ENCODE peak calls at places on chromosomes 2 and 18, in seven cellular contexts. Q is IMR-90, Y is neural progenitor cell, E is Karpas-422, T is hepatocyte, R is mesenchymal stem cell, U is A549. W is an unnamed sample.

GRCh38 chr2:179694963-179695362 is 166.4 kb downstream of the ZNF385B start:
- DNase-seq in Q (no peak), Y (no peak), E (no peak), T (no peak), R (no peak), U (no peak), W (no peak)

GRCh38 chr2:118848381-118849225 is 1.2 kb upstream of the EN1 start:
- DNase-seq in Q (no peak), Y (peak), E (no peak), T (no peak), R (no peak), U (no peak), W (peak)

GRCh38 chr2:64595397-64596160 is 58.1 kb downstream of the SERTAD2 start:
- DNase-seq in Q (peak), Y (peak), E (no peak), T (peak), R (peak), U (no peak), W (peak)

GRCh38 chr18:76566987-76567386 is 71.9 kb upstream of the ZNF516 start:
- DNase-seq in Q (no peak), Y (no peak), E (no peak), T (no peak), R (no peak), U (no peak), W (no peak)

GRCh38 chr18:3511980-3512379 is 62.0 kb downstream of the TGIF1 start:
- DNase-seq in Q (peak), Y (no peak), E (peak), T (peak), R (peak), U (no peak), W (no peak)

GRCh38 chr2:191848771-191849726 is 2.2 kb upstream of the CAVIN2 start:
- DNase-seq in Q (no peak), Y (no peak), E (no peak), T (no peak), R (no peak), U (no peak), W (no peak)

GRCh38 chr2:85577386-85578242 is at the start of gene VAMP8:
- DNase-seq in Q (no peak), Y (peak), E (peak), T (peak), R (peak), U (no peak), W (peak)

GRCh38 chr18:10194592-10194991 is 259.8 kb upstream of the APCDD1 start:
- DNase-seq in Q (no peak), Y (no peak), E (peak), T (no peak), R (no peak), U (no peak), W (no peak)

GRCh38 chr2:112958428-112959108 is 19.2 kb upstream of the IL36G start:
- DNase-seq in Q (peak), Y (peak), E (peak), T (peak), R (peak), U (peak), W (peak)

GRCh38 chr2:205465791-205466190 is 216.5 kb upstream of the NRP2 start:
- DNase-seq in Q (no peak), Y (no peak), E (no peak), T (no peak), R (no peak), U (no peak), W (peak)

GRCh38 chr18:58202406-58202730 is 158.3 kb downstream of the NEDD4L start:
- DNase-seq in Q (peak), Y (no peak), E (no peak), T (peak), R (no peak), U (no peak), W (no peak)

GRCh38 chr18:36095936-36096519 is 28.7 kb upstream of the RPRD1A start:
- DNase-seq in Q (peak), Y (peak), E (peak), T (peak), R (peak), U (peak), W (peak)

GRCh38 chr2:126914811-126915500 is 16.3 kb downstream of the TEX51 start:
- DNase-seq in Q (no peak), Y (no peak), E (peak), T (no peak), R (no peak), U (no peak), W (no peak)

GRCh38 chr2:120934891-120935338 is 199.2 kb downstream of the GLI2 start:
- DNase-seq in Q (peak), Y (no peak), E (no peak), T (peak), R (peak), U (peak), W (no peak)

GRCh38 chr2:200274116-200275075 is 32.1 kb upstream of the SPATS2L start:
- DNase-seq in Q (peak), Y (peak), E (no peak), T (no peak), R (peak), U (no peak), W (peak)

GRCh38 chr2:58720770-58721697 is 479.9 kb upstream of the FANCL start:
- DNase-seq in Q (no peak), Y (no peak), E (no peak), T (no peak), R (no peak), U (no peak), W (peak)

GRCh38 chr2:69767034-69767433 is 25.1 kb downstream of the ANXA4 start:
- DNase-seq in Q (peak), Y (no peak), E (no peak), T (no peak), R (peak), U (no peak), W (no peak)

GRCh38 chr2:182530636-182531035 is 103.8 kb upstream of the PDE1A start:
- DNase-seq in Q (no peak), Y (no peak), E (no peak), T (no peak), R (no peak), U (no peak), W (no peak)

DNA sequence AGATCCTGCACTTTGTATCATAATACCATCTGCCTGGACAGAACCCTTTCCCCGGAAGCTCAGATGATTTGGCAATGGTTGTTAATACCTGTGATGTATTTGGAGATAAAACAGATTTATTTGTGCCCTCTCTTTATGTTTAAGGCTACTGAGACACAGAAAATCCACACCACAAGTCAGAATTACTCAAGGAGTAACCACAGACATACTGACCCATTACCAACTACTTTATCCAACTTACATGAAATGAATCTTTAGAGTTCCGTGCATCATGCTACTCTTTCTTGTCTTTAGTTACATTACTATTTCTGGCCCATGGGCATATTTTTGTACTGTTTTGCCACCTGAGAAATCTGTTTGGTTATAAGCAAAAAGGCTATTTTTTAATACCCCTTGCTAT is 384.0 kb downstream of the STK39 start:
- DNase-seq in Q (no peak), Y (no peak), E (no peak), T (no peak), R (no peak), U (no peak), W (no peak)
- H3K4me2 ChIP-seq in Q (no peak), Y (no peak), E (no peak), T (no peak), R (no peak), U (no peak), W (no peak)

GRCh38 chr2:221096651-221097567 is 475.2 kb downstream of the EPHA4 start:
- DNase-seq in Q (no peak), Y (no peak), E (no peak), T (no peak), R (peak), U (no peak), W (no peak)
- H3K4me2 ChIP-seq in Q (peak), Y (no peak), E (no peak), T (no peak), R (no peak), U (no peak), W (no peak)

GRCh38 chr2:171146633-171147032 is 14.1 kb downstream of the TLK1 start:
- DNase-seq in Q (no peak), Y (no peak), E (no peak), T (no peak), R (no peak), U (no peak), W (no peak)

GRCh38 chr2:171149539-171149938 is 11.2 kb downstream of the TLK1 start:
- DNase-seq in Q (no peak), Y (no peak), E (no peak), T (no peak), R (no peak), U (no peak), W (no peak)

GRCh38 chr2:171147081-171147480 is 13.6 kb downstream of the TLK1 start:
- DNase-seq in Q (no peak), Y (no peak), E (no peak), T (no peak), R (no peak), U (no peak), W (no peak)

GRCh38 chr2:171143670-171144062 is 17.0 kb downstream of the TLK1 start:
- DNase-seq in Q (no peak), Y (no peak), E (no peak), T (no peak), R (no peak), U (no peak), W (no peak)

DNA sequence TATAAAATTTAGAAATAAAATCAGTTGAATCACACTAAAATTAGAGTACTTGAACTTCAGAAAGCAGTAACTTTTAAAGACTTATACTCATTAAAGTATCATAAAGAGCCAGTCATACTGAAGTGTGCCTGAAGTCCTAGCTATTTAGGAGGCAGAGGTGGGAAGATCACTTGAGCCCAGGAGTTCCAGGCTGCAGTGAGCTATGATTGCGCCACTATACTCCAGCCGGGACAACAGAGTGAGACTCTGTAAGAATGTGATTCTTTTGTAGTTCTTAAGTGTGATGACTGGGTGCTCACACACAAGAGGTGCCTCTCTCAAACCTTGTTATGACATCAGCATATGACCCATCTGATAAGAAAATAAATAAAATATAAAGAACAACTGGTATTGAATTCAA is 14.6 kb downstream of the TLK1 start:
- DNase-seq in Q (no peak), Y (no peak), E (no peak), T (no peak), R (no peak), U (no peak), W (no peak)
- H3K4me2 ChIP-seq in Q (no peak), Y (no peak), E (no peak), T (no peak), R (no peak), U (no peak), W (no peak)

GRCh38 chr18:6409933-6410332 is 4.8 kb downstream of the L3MBTL4 start:
- DNase-seq in Q (no peak), Y (no peak), E (no peak), T (no peak), R (no peak), U (no peak), W (no peak)
- H3K4me2 ChIP-seq in Q (no peak), Y (no peak), E (no peak), T (no peak), R (no peak), U (no peak), W (no peak)

GRCh38 chr2:235263205-235264120 is 230.4 kb upstream of the AGAP1 start:
- DNase-seq in Q (peak), Y (peak), E (no peak), T (peak), R (peak), U (peak), W (peak)
- H3K4me2 ChIP-seq in Q (peak), Y (no peak), E (no peak), T (peak), R (peak), U (peak), W (no peak)

DNA sequence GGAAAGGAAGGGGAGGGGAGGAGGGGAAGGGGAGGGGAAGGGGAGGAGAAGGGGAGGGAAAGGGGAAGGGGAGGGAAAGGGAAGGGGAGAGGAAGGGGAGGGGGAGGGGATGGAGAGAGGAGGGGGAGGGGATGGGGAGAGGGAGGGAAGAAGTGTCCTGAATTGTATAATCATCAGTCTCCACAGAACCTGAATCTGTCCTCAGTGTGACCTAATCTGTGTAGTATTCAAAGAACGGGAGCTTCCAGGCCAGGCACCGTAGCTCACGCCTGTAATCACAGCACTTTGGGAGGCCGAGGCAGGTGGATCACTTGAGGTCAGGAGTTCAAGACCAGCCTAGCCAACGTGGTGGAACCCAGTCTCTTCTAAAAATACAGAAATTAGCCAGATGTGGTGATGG is 41.1 kb upstream of the CCDC150 start:
- DNase-seq in Q (no peak), Y (no peak), E (no peak), T (no peak), R (no peak), U (no peak), W (peak)
- H3K4me2 ChIP-seq in Q (no peak), Y (no peak), E (no peak), T (no peak), R (no peak), U (no peak), W (no peak)

GRCh38 chr2:219687882-219688559 is 60.6 kb downstream of the SLC4A3 start:
- DNase-seq in Q (no peak), Y (no peak), E (peak), T (no peak), R (no peak), U (no peak), W (peak)
- H3K4me2 ChIP-seq in Q (no peak), Y (no peak), E (peak), T (no peak), R (no peak), U (no peak), W (no peak)

DNA sequence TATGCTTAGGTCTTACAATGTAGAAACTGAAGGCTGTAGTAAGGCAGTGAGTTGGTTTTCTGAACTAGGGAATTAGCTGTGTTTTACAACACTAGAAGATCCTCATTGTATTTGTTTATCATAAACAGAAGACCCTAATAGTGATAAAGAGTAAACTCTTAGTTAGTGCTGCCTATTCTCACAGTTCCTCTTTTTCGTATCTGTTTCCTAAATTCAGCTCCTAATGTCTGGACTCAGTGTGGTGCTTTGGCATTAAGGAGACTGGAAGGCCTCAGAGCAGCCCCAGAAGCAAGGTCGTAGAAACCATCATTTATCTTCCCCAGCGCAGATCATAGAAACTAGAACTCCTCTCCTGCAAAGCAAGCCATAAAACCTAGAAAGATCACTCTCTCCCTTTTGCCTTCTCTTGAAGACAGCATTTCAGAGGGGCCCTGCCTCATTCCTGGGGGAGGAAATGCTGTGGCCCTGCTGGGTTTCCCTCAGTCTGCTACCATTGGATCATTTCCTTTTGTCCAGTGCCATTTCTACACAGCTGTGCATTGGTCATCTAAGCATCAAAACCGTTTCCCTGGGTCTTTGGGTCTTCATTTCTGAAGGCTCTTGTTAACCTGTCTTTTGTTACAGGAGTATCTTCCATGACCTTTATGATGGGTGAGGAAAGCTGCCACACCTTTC is 4.7 kb downstream of the ACP1 start:
- DNase-seq in Q (no peak), Y (no peak), E (no peak), T (no peak), R (no peak), U (no peak), W (no peak)
- H3K4me2 ChIP-seq in Q (no peak), Y (no peak), E (peak), T (no peak), R (no peak), U (no peak), W (no peak)